ENCODE peak calls at places on chromosomes 12 and 14, in ten cellular contexts. One of them, this sample, is unnamed.

GRCh38 chr14:100591453-100592371 is 4.5 kb upstream of the BEGAIN start:
- DNase-seq in PC-9: no peak
- DNase-seq in fibroblast of lung: no peak
- DNase-seq in IMR-90: no peak
- DNase-seq in HFF-Myc: no peak
- DNase-seq in testis: no peak
- DNase-seq in pancreas: no peak
- DNase-seq in heart left ventricle: no peak
- DNase-seq in naive thymus-derived CD4-positive, alpha-beta T cell: no peak
- DNase-seq in A549: no peak
- DNase-seq in this sample: no peak

GRCh38 chr14:96616168-96616681 is 114.0 kb downstream of the PAPOLA start:
- DNase-seq in PC-9: no peak
- DNase-seq in fibroblast of lung: no peak
- DNase-seq in IMR-90: no peak
- DNase-seq in HFF-Myc: no peak
- DNase-seq in testis: no peak
- DNase-seq in pancreas: no peak
- DNase-seq in heart left ventricle: no peak
- DNase-seq in naive thymus-derived CD4-positive, alpha-beta T cell: no peak
- DNase-seq in A549: no peak
- DNase-seq in this sample: no peak

GRCh38 chr12:96571101-96571862 is 81.9 kb downstream of the CFAP54 start:
- DNase-seq in PC-9: no peak
- DNase-seq in fibroblast of lung: no peak
- DNase-seq in IMR-90: no peak
- DNase-seq in HFF-Myc: no peak
- DNase-seq in testis: no peak
- DNase-seq in pancreas: no peak
- DNase-seq in heart left ventricle: no peak
- DNase-seq in naive thymus-derived CD4-positive, alpha-beta T cell: no peak
- DNase-seq in A549: no peak
- DNase-seq in this sample: peak

GRCh38 chr12:24915501-24915900 is 33.4 kb downstream of the BCAT1 start:
- DNase-seq in PC-9: no peak
- DNase-seq in fibroblast of lung: no peak
- DNase-seq in IMR-90: no peak
- DNase-seq in HFF-Myc: no peak
- DNase-seq in testis: no peak
- DNase-seq in pancreas: no peak
- DNase-seq in heart left ventricle: no peak
- DNase-seq in naive thymus-derived CD4-positive, alpha-beta T cell: no peak
- DNase-seq in A549: no peak
- DNase-seq in this sample: no peak

GRCh38 chr12:125381373-125381772 is 316.1 kb downstream of the AACS start:
- DNase-seq in PC-9: no peak
- DNase-seq in fibroblast of lung: no peak
- DNase-seq in IMR-90: no peak
- DNase-seq in HFF-Myc: no peak
- DNase-seq in testis: no peak
- DNase-seq in pancreas: no peak
- DNase-seq in heart left ventricle: no peak
- DNase-seq in naive thymus-derived CD4-positive, alpha-beta T cell: no peak
- DNase-seq in A549: no peak
- DNase-seq in this sample: no peak

GRCh38 chr12:45726594-45727300 is 2.8 kb upstream of the ARID2 start:
- DNase-seq in PC-9: peak
- DNase-seq in fibroblast of lung: peak
- DNase-seq in IMR-90: peak
- DNase-seq in HFF-Myc: no peak
- DNase-seq in testis: peak
- DNase-seq in pancreas: peak
- DNase-seq in heart left ventricle: peak
- DNase-seq in naive thymus-derived CD4-positive, alpha-beta T cell: peak
- DNase-seq in A549: peak
- DNase-seq in this sample: peak

GRCh38 chr12:104064842-104065441 is 611 bp downstream of the HCFC2 start:
- DNase-seq in PC-9: no peak
- DNase-seq in fibroblast of lung: peak
- DNase-seq in IMR-90: no peak
- DNase-seq in HFF-Myc: no peak
- DNase-seq in testis: peak
- DNase-seq in pancreas: peak
- DNase-seq in heart left ventricle: peak
- DNase-seq in naive thymus-derived CD4-positive, alpha-beta T cell: no peak
- DNase-seq in A549: peak
- DNase-seq in this sample: no peak

GRCh38 chr12:116604151-116604550 is 45.0 kb downstream of the MAP1LC3B2 start:
- DNase-seq in PC-9: no peak
- DNase-seq in fibroblast of lung: no peak
- DNase-seq in IMR-90: no peak
- DNase-seq in HFF-Myc: no peak
- DNase-seq in testis: peak
- DNase-seq in pancreas: no peak
- DNase-seq in heart left ventricle: no peak
- DNase-seq in naive thymus-derived CD4-positive, alpha-beta T cell: no peak
- DNase-seq in A549: no peak
- DNase-seq in this sample: peak

DNA sequence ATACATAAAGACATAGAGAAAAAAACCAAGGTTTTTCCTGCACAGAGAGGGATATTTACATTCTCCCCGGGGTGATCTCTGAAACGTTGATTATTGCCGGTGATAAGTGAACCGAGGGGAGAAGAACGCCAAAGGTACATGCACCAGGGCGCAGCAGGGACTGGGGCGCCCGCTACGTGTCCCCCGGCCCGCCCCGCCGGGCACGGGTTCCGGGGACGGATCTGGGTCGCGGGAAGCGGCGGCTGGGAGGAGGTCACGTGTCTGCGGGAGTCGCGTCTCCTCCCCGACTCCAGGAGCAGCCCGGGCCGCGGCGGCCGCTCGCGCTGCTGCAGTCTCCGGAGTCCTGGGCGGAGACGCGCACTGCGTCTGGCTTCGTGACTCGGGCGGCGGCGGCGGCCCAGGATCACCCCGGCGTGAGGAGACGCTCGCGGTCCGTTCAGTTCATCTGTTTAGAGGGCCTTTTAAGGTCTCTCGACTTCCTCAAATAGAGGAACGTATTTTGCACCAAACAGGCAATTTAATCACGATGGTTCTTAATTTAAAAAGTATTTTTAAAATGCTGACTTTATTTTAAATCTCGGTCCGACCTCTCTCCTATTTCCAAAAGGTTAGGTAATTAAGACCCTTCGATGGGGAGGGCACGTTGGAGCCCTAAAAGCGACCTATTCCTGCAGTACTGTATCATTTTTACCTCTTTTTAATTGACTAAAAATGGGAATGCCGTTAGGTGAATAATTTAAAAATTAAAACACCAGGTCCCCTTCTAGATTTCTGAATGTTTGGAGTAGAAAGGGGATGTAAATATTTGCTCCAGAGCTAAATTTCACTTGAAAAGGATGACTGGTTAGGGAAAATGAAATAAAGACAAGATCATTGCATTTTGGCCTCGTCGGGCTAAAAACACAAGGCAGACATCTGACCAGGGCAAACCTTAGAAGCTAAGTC is 1.8 kb upstream of the BHLHE41 start:
- DNase-seq in PC-9: peak
- DNase-seq in fibroblast of lung: peak
- DNase-seq in IMR-90: peak
- DNase-seq in HFF-Myc: no peak
- DNase-seq in testis: peak
- DNase-seq in pancreas: peak
- DNase-seq in heart left ventricle: peak
- DNase-seq in naive thymus-derived CD4-positive, alpha-beta T cell: no peak
- DNase-seq in A549: peak
- DNase-seq in this sample: peak
- H3K4me3 ChIP-seq in PC-9: peak
- H3K4me3 ChIP-seq in fibroblast of lung: peak
- H3K4me3 ChIP-seq in IMR-90: peak
- H3K4me3 ChIP-seq in HFF-Myc: peak
- H3K4me3 ChIP-seq in testis: peak
- H3K4me3 ChIP-seq in pancreas: peak
- H3K4me3 ChIP-seq in heart left ventricle: peak
- H3K4me3 ChIP-seq in naive thymus-derived CD4-positive, alpha-beta T cell: peak
- H3K4me3 ChIP-seq in A549: peak
- H3K4me3 ChIP-seq in this sample: peak

GRCh38 chr12:57235728-57236131 is 6.2 kb downstream of the SHMT2 start:
- DNase-seq in PC-9: no peak
- DNase-seq in fibroblast of lung: no peak
- DNase-seq in IMR-90: no peak
- DNase-seq in HFF-Myc: no peak
- DNase-seq in testis: no peak
- DNase-seq in pancreas: no peak
- DNase-seq in heart left ventricle: no peak
- DNase-seq in naive thymus-derived CD4-positive, alpha-beta T cell: no peak
- DNase-seq in A549: no peak
- DNase-seq in this sample: no peak

GRCh38 chr12:57237653-57237951 is 8.1 kb downstream of the SHMT2 start:
- DNase-seq in PC-9: peak
- DNase-seq in fibroblast of lung: no peak
- DNase-seq in IMR-90: no peak
- DNase-seq in HFF-Myc: no peak
- DNase-seq in testis: no peak
- DNase-seq in pancreas: no peak
- DNase-seq in heart left ventricle: no peak
- DNase-seq in naive thymus-derived CD4-positive, alpha-beta T cell: no peak
- DNase-seq in A549: no peak
- DNase-seq in this sample: no peak

GRCh38 chr12:57236224-57236924 is 6.9 kb downstream of the SHMT2 start:
- DNase-seq in PC-9: no peak
- DNase-seq in fibroblast of lung: no peak
- DNase-seq in IMR-90: no peak
- DNase-seq in HFF-Myc: no peak
- DNase-seq in testis: no peak
- DNase-seq in pancreas: no peak
- DNase-seq in heart left ventricle: no peak
- DNase-seq in naive thymus-derived CD4-positive, alpha-beta T cell: no peak
- DNase-seq in A549: no peak
- DNase-seq in this sample: no peak

GRCh38 chr12:57237952-57238853 is 8.7 kb downstream of the SHMT2 start:
- DNase-seq in PC-9: no peak
- DNase-seq in fibroblast of lung: peak
- DNase-seq in IMR-90: no peak
- DNase-seq in HFF-Myc: no peak
- DNase-seq in testis: no peak
- DNase-seq in pancreas: no peak
- DNase-seq in heart left ventricle: peak
- DNase-seq in naive thymus-derived CD4-positive, alpha-beta T cell: no peak
- DNase-seq in A549: no peak
- DNase-seq in this sample: no peak

DNA sequence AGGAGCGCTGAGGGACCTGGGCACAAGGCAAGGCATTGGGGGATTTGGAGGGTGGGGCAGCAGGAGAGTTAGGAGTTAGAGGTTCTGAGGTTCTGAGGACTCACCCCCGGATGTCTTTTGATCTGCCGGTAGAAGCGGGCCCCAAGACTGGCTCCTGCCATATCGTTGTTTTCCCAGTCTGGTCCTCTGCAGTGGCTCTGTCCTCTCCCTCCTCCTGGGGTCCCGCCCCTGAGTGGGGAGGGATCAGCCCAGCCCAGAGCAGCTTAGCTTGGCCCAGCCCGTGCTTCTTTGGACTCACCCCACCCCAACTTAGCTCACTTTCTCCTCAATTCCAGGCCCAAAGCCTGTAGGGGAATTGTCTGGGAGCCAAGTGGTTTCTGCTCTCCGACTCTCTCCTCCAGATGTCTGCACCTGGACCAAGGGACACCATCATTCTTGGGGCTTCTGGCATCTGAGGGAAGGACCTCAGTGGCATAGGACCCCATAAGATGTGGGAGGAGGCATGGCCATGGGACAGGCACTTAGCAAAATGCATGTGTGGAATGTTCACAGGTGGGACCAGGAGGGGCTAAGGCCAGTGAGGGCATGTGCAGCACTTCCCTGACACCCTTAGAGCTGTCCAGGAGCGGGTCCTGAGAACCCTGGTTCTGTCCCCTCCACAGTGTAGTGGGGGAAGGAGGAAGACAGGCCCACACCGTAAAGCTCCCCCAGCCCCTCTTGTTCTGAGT is 7.6 kb downstream of the SHMT2 start:
- DNase-seq in PC-9: peak
- DNase-seq in fibroblast of lung: peak
- DNase-seq in IMR-90: no peak
- DNase-seq in HFF-Myc: no peak
- DNase-seq in testis: no peak
- DNase-seq in pancreas: no peak
- DNase-seq in heart left ventricle: peak
- DNase-seq in naive thymus-derived CD4-positive, alpha-beta T cell: no peak
- DNase-seq in A549: no peak
- DNase-seq in this sample: no peak
- H3K4me3 ChIP-seq in PC-9: no peak
- H3K4me3 ChIP-seq in fibroblast of lung: no peak
- H3K4me3 ChIP-seq in IMR-90: no peak
- H3K4me3 ChIP-seq in HFF-Myc: no peak
- H3K4me3 ChIP-seq in testis: no peak
- H3K4me3 ChIP-seq in pancreas: no peak
- H3K4me3 ChIP-seq in heart left ventricle: peak
- H3K4me3 ChIP-seq in naive thymus-derived CD4-positive, alpha-beta T cell: no peak
- H3K4me3 ChIP-seq in A549: no peak
- H3K4me3 ChIP-seq in this sample: no peak

GRCh38 chr12:105382771-105383632 is 52.5 kb downstream of the C12orf75 start:
- DNase-seq in PC-9: peak
- DNase-seq in fibroblast of lung: peak
- DNase-seq in IMR-90: peak
- DNase-seq in HFF-Myc: peak
- DNase-seq in testis: no peak
- DNase-seq in pancreas: no peak
- DNase-seq in heart left ventricle: no peak
- DNase-seq in naive thymus-derived CD4-positive, alpha-beta T cell: peak
- DNase-seq in A549: peak
- DNase-seq in this sample: peak
- H3K4me3 ChIP-seq in PC-9: no peak
- H3K4me3 ChIP-seq in fibroblast of lung: peak
- H3K4me3 ChIP-seq in IMR-90: no peak
- H3K4me3 ChIP-seq in HFF-Myc: peak
- H3K4me3 ChIP-seq in testis: no peak
- H3K4me3 ChIP-seq in pancreas: no peak
- H3K4me3 ChIP-seq in heart left ventricle: peak
- H3K4me3 ChIP-seq in naive thymus-derived CD4-positive, alpha-beta T cell: no peak
- H3K4me3 ChIP-seq in A549: peak
- H3K4me3 ChIP-seq in this sample: peak

DNA sequence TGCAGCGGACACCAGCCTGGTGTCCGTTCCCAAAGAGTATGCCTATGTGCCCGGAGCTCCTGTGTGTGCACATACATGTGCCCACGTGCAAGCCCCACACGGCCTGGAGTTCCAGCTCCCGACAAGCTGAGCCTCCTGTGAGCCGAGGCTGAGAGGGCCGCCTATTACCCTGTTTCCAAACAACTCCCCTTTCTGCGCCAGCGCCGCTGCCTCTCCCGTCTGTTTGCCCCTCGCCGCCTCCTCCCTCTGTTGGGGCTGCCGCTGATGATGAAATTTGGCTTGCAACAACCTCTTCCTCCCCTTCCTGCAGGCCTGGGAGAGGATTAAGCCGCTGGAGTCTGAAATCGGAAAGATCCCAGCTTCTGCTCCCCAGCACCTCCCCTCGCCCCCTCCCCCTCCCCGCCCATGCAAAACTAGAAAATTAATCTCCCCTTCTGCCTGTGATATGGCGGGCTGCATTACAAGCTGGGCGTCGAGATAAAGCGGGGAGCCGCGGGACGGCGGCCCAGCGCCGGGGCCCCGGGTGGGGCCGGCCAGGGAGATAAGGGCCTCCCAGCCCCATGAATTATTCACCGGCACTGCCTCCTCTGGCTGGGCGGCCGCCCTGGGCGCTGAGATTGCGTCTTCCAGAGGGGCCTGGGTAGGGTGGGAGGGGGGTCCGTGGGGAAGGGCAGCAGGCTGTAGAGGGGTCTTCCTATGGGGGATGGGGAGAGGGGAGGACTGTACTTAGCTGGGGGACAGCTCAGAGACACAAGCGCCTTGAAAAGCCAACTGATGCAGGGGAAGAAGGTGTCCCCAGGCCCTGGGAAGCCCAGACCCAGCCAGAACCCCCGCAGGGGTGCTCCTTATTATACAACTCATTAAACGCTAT is 6.8 kb upstream of the ASIC1 start:
- DNase-seq in PC-9: no peak
- DNase-seq in fibroblast of lung: peak
- DNase-seq in IMR-90: peak
- DNase-seq in HFF-Myc: no peak
- DNase-seq in testis: peak
- DNase-seq in pancreas: no peak
- DNase-seq in heart left ventricle: peak
- DNase-seq in naive thymus-derived CD4-positive, alpha-beta T cell: no peak
- DNase-seq in A549: no peak
- DNase-seq in this sample: peak
- H3K4me3 ChIP-seq in PC-9: no peak
- H3K4me3 ChIP-seq in fibroblast of lung: peak
- H3K4me3 ChIP-seq in IMR-90: no peak
- H3K4me3 ChIP-seq in HFF-Myc: no peak
- H3K4me3 ChIP-seq in testis: peak
- H3K4me3 ChIP-seq in pancreas: no peak
- H3K4me3 ChIP-seq in heart left ventricle: peak
- H3K4me3 ChIP-seq in naive thymus-derived CD4-positive, alpha-beta T cell: no peak
- H3K4me3 ChIP-seq in A549: no peak
- H3K4me3 ChIP-seq in this sample: peak